ENCODE peak calls at places on chromosomes 2 and 18, in five cellular contexts. One of them, this sample, is unnamed.

GRCh38 chr18:12422936-12423335 is 15.2 kb downstream of the PRELID3A start:
- DNase-seq in upper lobe of left lung: no peak
- DNase-seq in fibroblast of pulmonary artery: no peak
- DNase-seq in bronchial epithelial cell: no peak
- DNase-seq in progenitor cell of endocrine pancreas: no peak
- DNase-seq in this sample: no peak

GRCh38 chr2:190031971-190032623 is 30.4 kb downstream of the MSTN start:
- DNase-seq in upper lobe of left lung: no peak
- DNase-seq in fibroblast of pulmonary artery: no peak
- DNase-seq in bronchial epithelial cell: no peak
- DNase-seq in progenitor cell of endocrine pancreas: no peak
- DNase-seq in this sample: no peak

GRCh38 chr2:172208881-172209325 is 106.2 kb upstream of the DLX2 start:
- DNase-seq in upper lobe of left lung: no peak
- DNase-seq in fibroblast of pulmonary artery: peak; percentile 51
- DNase-seq in bronchial epithelial cell: peak; percentile 77
- DNase-seq in progenitor cell of endocrine pancreas: no peak
- DNase-seq in this sample: no peak

GRCh38 chr2:108942231-108943066 is 46.6 kb downstream of the EDAR start:
- DNase-seq in upper lobe of left lung: no peak
- DNase-seq in fibroblast of pulmonary artery: no peak
- DNase-seq in bronchial epithelial cell: no peak
- DNase-seq in progenitor cell of endocrine pancreas: no peak
- DNase-seq in this sample: no peak

GRCh38 chr2:71791051-71791450 is 337.7 kb downstream of the DYSF start:
- DNase-seq in upper lobe of left lung: no peak
- DNase-seq in fibroblast of pulmonary artery: no peak
- DNase-seq in bronchial epithelial cell: no peak
- DNase-seq in progenitor cell of endocrine pancreas: no peak
- DNase-seq in this sample: no peak

GRCh38 chr2:215338883-215339679 is 27.2 kb downstream of the ATIC start:
- DNase-seq in upper lobe of left lung: no peak
- DNase-seq in fibroblast of pulmonary artery: no peak
- DNase-seq in bronchial epithelial cell: no peak
- DNase-seq in progenitor cell of endocrine pancreas: no peak
- DNase-seq in this sample: no peak

GRCh38 chr2:132439703-132440398 is 23.2 kb downstream of the GPR39 start:
- DNase-seq in upper lobe of left lung: no peak
- DNase-seq in fibroblast of pulmonary artery: peak; percentile 32
- DNase-seq in bronchial epithelial cell: peak; percentile 73
- DNase-seq in progenitor cell of endocrine pancreas: no peak
- DNase-seq in this sample: no peak

GRCh38 chr2:9830685-9831410 is 12.4 kb upstream of the TAF1B start:
- DNase-seq in upper lobe of left lung: peak; percentile 50
- DNase-seq in fibroblast of pulmonary artery: no peak
- DNase-seq in bronchial epithelial cell: peak; percentile 33
- DNase-seq in progenitor cell of endocrine pancreas: no peak
- DNase-seq in this sample: no peak

GRCh38 chr2:98480598-98480997 is 35.9 kb downstream of the INPP4A start:
- DNase-seq in upper lobe of left lung: no peak
- DNase-seq in fibroblast of pulmonary artery: no peak
- DNase-seq in bronchial epithelial cell: no peak
- DNase-seq in progenitor cell of endocrine pancreas: no peak
- DNase-seq in this sample: no peak

GRCh38 chr18:62973689-62974088 is 258.3 kb downstream of the PHLPP1 start:
- DNase-seq in upper lobe of left lung: no peak
- DNase-seq in fibroblast of pulmonary artery: no peak
- DNase-seq in bronchial epithelial cell: no peak
- DNase-seq in progenitor cell of endocrine pancreas: no peak
- DNase-seq in this sample: no peak

GRCh38 chr2:64657416-64657815 is 3.7 kb upstream of the SERTAD2 start:
- DNase-seq in upper lobe of left lung: no peak
- DNase-seq in fibroblast of pulmonary artery: no peak
- DNase-seq in bronchial epithelial cell: no peak
- DNase-seq in progenitor cell of endocrine pancreas: no peak
- DNase-seq in this sample: no peak

GRCh38 chr18:79400091-79400590 is 4.4 kb downstream of the NFATC1 start:
- DNase-seq in upper lobe of left lung: peak; percentile 71
- DNase-seq in fibroblast of pulmonary artery: peak; percentile 37
- DNase-seq in bronchial epithelial cell: no peak
- DNase-seq in progenitor cell of endocrine pancreas: no peak
- DNase-seq in this sample: no peak

GRCh38 chr18:56168049-56168781 is 470.2 kb downstream of the TXNL1 start:
- DNase-seq in upper lobe of left lung: no peak
- DNase-seq in fibroblast of pulmonary artery: peak; percentile 62
- DNase-seq in bronchial epithelial cell: peak; percentile 69
- DNase-seq in progenitor cell of endocrine pancreas: no peak
- DNase-seq in this sample: no peak

GRCh38 chr2:133171396-133172004 is 396.8 kb downstream of the NCKAP5 start:
- DNase-seq in upper lobe of left lung: no peak
- DNase-seq in fibroblast of pulmonary artery: peak; percentile 81
- DNase-seq in bronchial epithelial cell: peak; percentile 62
- DNase-seq in progenitor cell of endocrine pancreas: peak; percentile 13
- DNase-seq in this sample: no peak

GRCh38 chr2:98014379-98014778 is 18.6 kb upstream of the TMEM131 start:
- DNase-seq in upper lobe of left lung: no peak
- DNase-seq in fibroblast of pulmonary artery: no peak
- DNase-seq in bronchial epithelial cell: no peak
- DNase-seq in progenitor cell of endocrine pancreas: no peak
- DNase-seq in this sample: no peak

GRCh38 chr2:84878896-84879594 is 1.8 kb downstream of the TRABD2A start:
- DNase-seq in upper lobe of left lung: no peak
- DNase-seq in fibroblast of pulmonary artery: no peak
- DNase-seq in bronchial epithelial cell: no peak
- DNase-seq in progenitor cell of endocrine pancreas: no peak
- DNase-seq in this sample: no peak

GRCh38 chr2:9285385-9285784 is 78.8 kb downstream of the ASAP2 start:
- DNase-seq in upper lobe of left lung: no peak
- DNase-seq in fibroblast of pulmonary artery: no peak
- DNase-seq in bronchial epithelial cell: peak; percentile 36
- DNase-seq in progenitor cell of endocrine pancreas: no peak
- DNase-seq in this sample: no peak

GRCh38 chr2:218956039-218956438 is 3.4 kb upstream of the CDK5R2 start:
- DNase-seq in upper lobe of left lung: no peak
- DNase-seq in fibroblast of pulmonary artery: no peak
- DNase-seq in bronchial epithelial cell: no peak
- DNase-seq in progenitor cell of endocrine pancreas: no peak
- DNase-seq in this sample: no peak

GRCh38 chr2:2836343-2837070 is 505.4 kb upstream of the MYT1L start:
- DNase-seq in upper lobe of left lung: no peak
- DNase-seq in fibroblast of pulmonary artery: no peak
- DNase-seq in bronchial epithelial cell: no peak
- DNase-seq in progenitor cell of endocrine pancreas: no peak
- DNase-seq in this sample: no peak

GRCh38 chr2:37671816-37672103 is 318 bp upstream of the CDC42EP3 start:
- DNase-seq in upper lobe of left lung: no peak
- DNase-seq in fibroblast of pulmonary artery: no peak
- DNase-seq in bronchial epithelial cell: no peak
- DNase-seq in progenitor cell of endocrine pancreas: no peak
- DNase-seq in this sample: no peak

GRCh38 chr18:63951302-63951705 is 2.2 kb downstream of the HMSD start:
- DNase-seq in upper lobe of left lung: no peak
- DNase-seq in fibroblast of pulmonary artery: no peak
- DNase-seq in bronchial epithelial cell: peak; percentile 38
- DNase-seq in progenitor cell of endocrine pancreas: no peak
- DNase-seq in this sample: no peak

GRCh38 chr2:226893206-226893605 is 57.4 kb downstream of the RHBDD1 start:
- DNase-seq in upper lobe of left lung: no peak
- DNase-seq in fibroblast of pulmonary artery: no peak
- DNase-seq in bronchial epithelial cell: no peak
- DNase-seq in progenitor cell of endocrine pancreas: no peak
- DNase-seq in this sample: no peak

GRCh38 chr18:77067315-77068061 is 65.1 kb downstream of the MBP start:
- DNase-seq in upper lobe of left lung: peak; percentile 87
- DNase-seq in fibroblast of pulmonary artery: peak; percentile 94
- DNase-seq in bronchial epithelial cell: peak; percentile 86
- DNase-seq in progenitor cell of endocrine pancreas: no peak
- DNase-seq in this sample: peak; percentile 54

GRCh38 chr2:222959358-222959757 is 92.6 kb upstream of the KCNE4 start:
- DNase-seq in upper lobe of left lung: no peak
- DNase-seq in fibroblast of pulmonary artery: peak; percentile 82
- DNase-seq in bronchial epithelial cell: peak; percentile 84
- DNase-seq in progenitor cell of endocrine pancreas: no peak
- DNase-seq in this sample: no peak

GRCh38 chr2:460861-461260 is 173.0 kb upstream of the ALKAL2 start:
- DNase-seq in upper lobe of left lung: no peak
- DNase-seq in fibroblast of pulmonary artery: no peak
- DNase-seq in bronchial epithelial cell: no peak
- DNase-seq in progenitor cell of endocrine pancreas: no peak
- DNase-seq in this sample: no peak

GRCh38 chr2:240935101-240935876 is 29.2 kb downstream of the CROCC2 start:
- DNase-seq in upper lobe of left lung: no peak
- DNase-seq in fibroblast of pulmonary artery: no peak
- DNase-seq in bronchial epithelial cell: no peak
- DNase-seq in progenitor cell of endocrine pancreas: no peak
- DNase-seq in this sample: no peak

GRCh38 chr2:105252271-105252670 is 10.7 kb downstream of the GPR45 start:
- DNase-seq in upper lobe of left lung: no peak
- DNase-seq in fibroblast of pulmonary artery: no peak
- DNase-seq in bronchial epithelial cell: no peak
- DNase-seq in progenitor cell of endocrine pancreas: no peak
- DNase-seq in this sample: no peak

GRCh38 chr2:168552450-168552856 is 96.4 kb downstream of the CERS6 start:
- DNase-seq in upper lobe of left lung: no peak
- DNase-seq in fibroblast of pulmonary artery: no peak
- DNase-seq in bronchial epithelial cell: no peak
- DNase-seq in progenitor cell of endocrine pancreas: no peak
- DNase-seq in this sample: no peak

GRCh38 chr2:109162999-109163398 is 34.0 kb downstream of the SH3RF3 start:
- DNase-seq in upper lobe of left lung: peak; percentile 33
- DNase-seq in fibroblast of pulmonary artery: peak; percentile 49
- DNase-seq in bronchial epithelial cell: no peak
- DNase-seq in progenitor cell of endocrine pancreas: no peak
- DNase-seq in this sample: peak; percentile 34

GRCh38 chr2:201440182-201440581 is 11.1 kb downstream of the TRAK2 start:
- DNase-seq in upper lobe of left lung: peak; percentile 63
- DNase-seq in fibroblast of pulmonary artery: no peak
- DNase-seq in bronchial epithelial cell: peak; percentile 88
- DNase-seq in progenitor cell of endocrine pancreas: no peak
- DNase-seq in this sample: no peak

GRCh38 chr2:101759162-101759561 is 61.7 kb downstream of the MAP4K4 start:
- DNase-seq in upper lobe of left lung: no peak
- DNase-seq in fibroblast of pulmonary artery: peak; percentile 98
- DNase-seq in bronchial epithelial cell: peak; percentile 92
- DNase-seq in progenitor cell of endocrine pancreas: no peak
- DNase-seq in this sample: no peak

GRCh38 chr2:186780701-186781316 is 68.2 kb downstream of the ZSWIM2 start:
- DNase-seq in upper lobe of left lung: no peak
- DNase-seq in fibroblast of pulmonary artery: peak; percentile 54
- DNase-seq in bronchial epithelial cell: peak; percentile 60
- DNase-seq in progenitor cell of endocrine pancreas: no peak
- DNase-seq in this sample: no peak

GRCh38 chr2:18290386-18290785 is 270.1 kb downstream of the RDH14 start:
- DNase-seq in upper lobe of left lung: no peak
- DNase-seq in fibroblast of pulmonary artery: no peak
- DNase-seq in bronchial epithelial cell: no peak
- DNase-seq in progenitor cell of endocrine pancreas: no peak
- DNase-seq in this sample: no peak

GRCh38 chr18:75727479-75727878 is 300.0 kb upstream of the SMIM21 start:
- DNase-seq in upper lobe of left lung: peak; percentile 35
- DNase-seq in fibroblast of pulmonary artery: peak; percentile 29
- DNase-seq in bronchial epithelial cell: no peak
- DNase-seq in progenitor cell of endocrine pancreas: peak; percentile 20
- DNase-seq in this sample: no peak
- TF ChIP-seq CTCF in upper lobe of left lung: no peak
- TF ChIP-seq CTCF in fibroblast of pulmonary artery: peak; percentile 50
- TF ChIP-seq CTCF in bronchial epithelial cell: peak; percentile 14
- TF ChIP-seq CTCF in progenitor cell of endocrine pancreas: peak; percentile 65
- TF ChIP-seq CTCF in this sample: peak; percentile 59

GRCh38 chr2:197261808-197262226 is 48.8 kb downstream of the ANKRD44 start:
- DNase-seq in upper lobe of left lung: no peak
- DNase-seq in fibroblast of pulmonary artery: peak; percentile 36
- DNase-seq in bronchial epithelial cell: no peak
- DNase-seq in progenitor cell of endocrine pancreas: no peak
- DNase-seq in this sample: no peak

GRCh38 chr2:197258580-197258979 is 52.0 kb downstream of the ANKRD44 start:
- DNase-seq in upper lobe of left lung: no peak
- DNase-seq in fibroblast of pulmonary artery: peak; percentile 58
- DNase-seq in bronchial epithelial cell: no peak
- DNase-seq in progenitor cell of endocrine pancreas: no peak
- DNase-seq in this sample: no peak

GRCh38 chr2:197256771-197257170 is 53.8 kb downstream of the ANKRD44 start:
- DNase-seq in upper lobe of left lung: no peak
- DNase-seq in fibroblast of pulmonary artery: no peak
- DNase-seq in bronchial epithelial cell: no peak
- DNase-seq in progenitor cell of endocrine pancreas: no peak
- DNase-seq in this sample: no peak

GRCh38 chr2:197256021-197256420 is 54.6 kb downstream of the ANKRD44 start:
- DNase-seq in upper lobe of left lung: no peak
- DNase-seq in fibroblast of pulmonary artery: no peak
- DNase-seq in bronchial epithelial cell: no peak
- DNase-seq in progenitor cell of endocrine pancreas: no peak
- DNase-seq in this sample: no peak

GRCh38 chr2:197259470-197259999 is 51.0 kb downstream of the ANKRD44 start:
- DNase-seq in upper lobe of left lung: no peak
- DNase-seq in fibroblast of pulmonary artery: no peak
- DNase-seq in bronchial epithelial cell: no peak
- DNase-seq in progenitor cell of endocrine pancreas: no peak
- DNase-seq in this sample: no peak
- TF ChIP-seq CTCF in upper lobe of left lung: no peak
- TF ChIP-seq CTCF in fibroblast of pulmonary artery: no peak
- TF ChIP-seq CTCF in bronchial epithelial cell: no peak
- TF ChIP-seq CTCF in progenitor cell of endocrine pancreas: no peak
- TF ChIP-seq CTCF in this sample: no peak

GRCh38 chr2:191478754-191479679 is 198.9 kb upstream of the NABP1 start:
- DNase-seq in upper lobe of left lung: peak; percentile 56
- DNase-seq in fibroblast of pulmonary artery: peak; percentile 77
- DNase-seq in bronchial epithelial cell: no peak
- DNase-seq in progenitor cell of endocrine pancreas: no peak
- DNase-seq in this sample: no peak
- TF ChIP-seq CTCF in upper lobe of left lung: no peak
- TF ChIP-seq CTCF in fibroblast of pulmonary artery: no peak
- TF ChIP-seq CTCF in bronchial epithelial cell: no peak
- TF ChIP-seq CTCF in progenitor cell of endocrine pancreas: no peak
- TF ChIP-seq CTCF in this sample: no peak

GRCh38 chr2:30113617-30114293 is 33.1 kb upstream of the YPEL5 start:
- DNase-seq in upper lobe of left lung: no peak
- DNase-seq in fibroblast of pulmonary artery: peak; percentile 73
- DNase-seq in bronchial epithelial cell: peak; percentile 76
- DNase-seq in progenitor cell of endocrine pancreas: no peak
- DNase-seq in this sample: no peak

GRCh38 chr2:30110773-30111172 is 36.0 kb upstream of the YPEL5 start:
- DNase-seq in upper lobe of left lung: no peak
- DNase-seq in fibroblast of pulmonary artery: no peak
- DNase-seq in bronchial epithelial cell: peak; percentile 54
- DNase-seq in progenitor cell of endocrine pancreas: no peak
- DNase-seq in this sample: no peak

GRCh38 chr2:30115141-30115980 is 31.4 kb upstream of the YPEL5 start:
- DNase-seq in upper lobe of left lung: peak; percentile 79
- DNase-seq in fibroblast of pulmonary artery: peak; percentile 84
- DNase-seq in bronchial epithelial cell: peak; percentile 70
- DNase-seq in progenitor cell of endocrine pancreas: peak; percentile 71
- DNase-seq in this sample: peak; percentile 78

DNA sequence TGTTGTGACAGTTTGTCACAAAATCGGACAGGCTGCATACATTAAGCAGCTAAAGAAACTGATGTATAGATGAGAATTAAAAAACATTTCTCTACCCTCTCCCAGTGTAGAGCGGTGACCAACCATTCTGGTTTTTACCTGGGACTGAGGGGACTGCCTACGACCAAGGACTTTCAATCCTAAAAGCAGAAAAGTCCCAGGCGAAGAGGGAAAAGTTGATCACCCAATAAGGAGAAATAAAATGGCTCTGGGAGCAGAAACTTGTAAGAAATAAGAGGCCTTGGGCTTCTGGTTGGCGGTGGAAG is 30.9 kb upstream of the YPEL5 start:
- DNase-seq in upper lobe of left lung: no peak
- DNase-seq in fibroblast of pulmonary artery: no peak
- DNase-seq in bronchial epithelial cell: no peak
- DNase-seq in progenitor cell of endocrine pancreas: no peak
- DNase-seq in this sample: no peak
- TF ChIP-seq CTCF in upper lobe of left lung: no peak
- TF ChIP-seq CTCF in fibroblast of pulmonary artery: no peak
- TF ChIP-seq CTCF in bronchial epithelial cell: no peak
- TF ChIP-seq CTCF in progenitor cell of endocrine pancreas: no peak
- TF ChIP-seq CTCF in this sample: no peak

This sample was measured in dorsolateral prefrontal cortex.